ENCODE peak calls at places on chromosome 2, in four cellular contexts. B is PC-3, P is GM23338, L is OCI-LY7. C is an unnamed sample. For H3K9me2, the result is how much of the 10 kb centered on the place peaks cover.

GRCh38 chr2:217966399-217967068 is 36.3 kb downstream of the TNS1 start:
- DNase-seq in B (no peak), P (no peak), L (no peak), C (no peak)

GRCh38 chr2:186551323-186552050 is 38.4 kb upstream of the ITGAV start:
- DNase-seq in B (no peak), P (no peak), L (no peak), C (no peak)

GRCh38 chr2:11753886-11754704 is 7.7 kb downstream of the LPIN1 start:
- DNase-seq in B (peak), P (no peak), L (peak), C (no peak)

GRCh38 chr2:237147317-237147716 is 61.6 kb downstream of the COPS8 start:
- DNase-seq in B (no peak), P (no peak), L (no peak), C (no peak)

GRCh38 chr2:241985986-241986329 is 116.4 kb downstream of the RTP5 start:
- DNase-seq in B (no peak), P (no peak), L (no peak), C (no peak)

GRCh38 chr2:79000008-79000576 is 25.4 kb upstream of the REG3G start:
- DNase-seq in B (no peak), P (no peak), L (no peak), C (no peak)

GRCh38 chr2:64276417-64277095 is 132.3 kb upstream of the PELI1 start:
- DNase-seq in B (peak), P (peak), L (no peak), C (no peak)

GRCh38 chr2:11941201-11942041 is 195.0 kb downstream of the LPIN1 start:
- DNase-seq in B (no peak), P (no peak), L (no peak), C (no peak)

GRCh38 chr2:208937521-208937920 is 486.3 kb upstream of the MAP2 start:
- DNase-seq in B (no peak), P (no peak), L (no peak), C (no peak)

GRCh38 chr2:164606557-164606956 is 14.7 kb downstream of the GRB14 start:
- DNase-seq in B (no peak), P (no peak), L (no peak), C (no peak)

GRCh38 chr2:3299703-3300102 is 77.9 kb downstream of the EIPR1 start:
- DNase-seq in B (no peak), P (no peak), L (no peak), C (no peak)

GRCh38 chr2:6917761-6918421 is 679 bp downstream of the RNF144A start:
- DNase-seq in B (no peak), P (peak), L (no peak), C (peak)

GRCh38 chr2:168254158-168254935 is 7.0 kb upstream of the STK39 start:
- DNase-seq in B (peak), P (no peak), L (no peak), C (no peak)

GRCh38 chr2:41932241-41933034 is 115.4 kb upstream of the PKDCC start:
- DNase-seq in B (no peak), P (no peak), L (no peak), C (peak)

DNA sequence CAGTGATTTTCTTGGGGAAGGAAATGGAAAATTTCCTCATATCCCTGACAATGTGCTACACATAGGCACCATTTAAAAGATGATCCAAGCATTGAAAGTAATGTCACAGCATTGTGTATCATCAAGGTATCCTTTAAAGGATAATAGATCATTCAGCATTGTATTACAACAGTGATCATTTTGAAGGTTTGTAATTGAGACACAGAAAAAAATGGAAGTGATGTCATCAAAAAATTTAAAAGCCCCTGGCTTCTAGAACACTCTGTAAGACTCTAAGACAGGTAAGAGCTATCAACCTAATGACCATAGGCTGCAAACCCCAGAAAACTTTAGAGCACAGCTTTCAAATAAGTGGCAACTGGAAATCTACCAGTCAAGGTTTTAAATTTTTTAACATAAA is 271.4 kb downstream of the ETAA1 start:
- DNase-seq in B (no peak), P (no peak), L (no peak), C (no peak)
- H3K4me3 ChIP-seq in B (no peak), P (no peak), L (no peak), C (no peak)

DNA sequence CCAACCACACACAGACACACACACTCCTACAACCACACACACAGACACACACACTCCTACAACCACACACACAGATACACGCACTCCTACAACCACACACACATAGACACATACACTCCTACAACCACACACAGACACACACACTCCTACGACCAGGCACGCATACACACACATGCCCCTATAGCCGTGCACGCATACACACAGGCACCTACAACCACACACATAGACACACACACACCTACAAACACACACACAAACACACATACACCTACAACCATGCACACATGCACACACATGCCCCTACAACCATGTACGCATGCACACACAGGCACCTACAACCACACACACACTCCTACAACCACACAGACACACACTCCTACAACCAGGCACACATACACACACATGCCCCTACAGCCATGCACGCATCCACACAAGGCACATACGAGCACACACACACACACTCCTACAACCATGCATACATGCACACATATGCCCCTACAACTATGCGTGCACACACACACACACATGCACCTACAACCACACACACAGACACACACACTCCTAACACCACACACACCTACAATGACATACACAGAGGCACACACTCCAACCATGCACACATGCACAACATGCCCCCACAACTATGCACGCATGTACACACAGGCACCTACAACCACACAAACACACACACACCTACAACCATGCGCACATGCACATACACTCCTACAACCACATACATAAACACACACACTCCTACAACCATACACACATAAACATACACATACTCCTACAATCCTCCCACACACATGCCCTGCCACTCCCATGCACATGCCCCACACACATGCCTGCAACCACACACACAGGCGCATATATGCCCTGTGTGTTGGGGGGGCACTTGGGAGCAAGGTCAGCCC is 19.1 kb upstream of the TEX51 start:
- DNase-seq in B (no peak), P (no peak), L (no peak), C (no peak)
- H3K9me2 ChIP-seq in B (under half), P (under half), L (under half), C (under half)

DNA sequence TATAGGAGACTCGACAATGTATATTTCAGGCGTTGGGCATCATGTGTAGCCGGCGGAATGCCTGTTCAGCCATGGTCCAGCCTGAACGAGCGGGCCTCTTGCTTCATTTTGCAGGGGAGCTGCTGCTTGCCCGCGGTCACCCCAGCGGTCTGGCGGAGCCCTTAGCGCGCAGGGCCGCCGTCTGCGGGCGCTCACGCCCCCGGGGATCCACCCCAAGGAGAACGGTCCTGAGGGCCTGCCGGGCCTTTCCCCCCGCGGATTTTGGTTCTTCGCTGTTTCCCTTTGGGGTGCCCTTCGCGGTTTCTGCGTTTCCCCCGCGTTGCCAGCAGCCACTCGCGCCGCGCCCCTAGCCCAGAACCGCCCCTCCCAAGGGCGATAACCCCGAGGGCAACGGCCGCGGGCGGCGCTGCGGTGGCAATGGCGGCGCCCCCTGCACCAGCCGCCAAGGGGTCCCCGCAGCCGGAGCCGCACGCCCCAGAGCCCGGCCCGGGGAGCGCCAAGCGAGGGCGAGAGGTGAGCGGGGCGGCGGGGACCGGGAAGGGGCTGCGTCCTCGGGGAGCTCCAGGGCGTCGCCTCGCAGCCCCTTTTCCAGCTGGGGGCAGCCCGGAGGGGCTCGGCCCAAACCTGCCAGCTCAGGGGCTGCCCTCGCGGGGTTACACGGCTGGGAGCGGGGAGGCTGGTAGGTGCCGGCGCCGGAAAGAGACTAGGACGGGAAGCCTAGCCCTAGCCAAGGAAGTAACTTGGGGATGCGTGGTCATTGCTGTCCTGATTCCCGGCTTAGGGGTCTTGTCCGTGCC is at the start of gene MFSD2B:
- DNase-seq in B (no peak), P (peak), L (no peak), C (no peak)
- H3K4me3 ChIP-seq in B (no peak), P (peak), L (no peak), C (peak)

DNA sequence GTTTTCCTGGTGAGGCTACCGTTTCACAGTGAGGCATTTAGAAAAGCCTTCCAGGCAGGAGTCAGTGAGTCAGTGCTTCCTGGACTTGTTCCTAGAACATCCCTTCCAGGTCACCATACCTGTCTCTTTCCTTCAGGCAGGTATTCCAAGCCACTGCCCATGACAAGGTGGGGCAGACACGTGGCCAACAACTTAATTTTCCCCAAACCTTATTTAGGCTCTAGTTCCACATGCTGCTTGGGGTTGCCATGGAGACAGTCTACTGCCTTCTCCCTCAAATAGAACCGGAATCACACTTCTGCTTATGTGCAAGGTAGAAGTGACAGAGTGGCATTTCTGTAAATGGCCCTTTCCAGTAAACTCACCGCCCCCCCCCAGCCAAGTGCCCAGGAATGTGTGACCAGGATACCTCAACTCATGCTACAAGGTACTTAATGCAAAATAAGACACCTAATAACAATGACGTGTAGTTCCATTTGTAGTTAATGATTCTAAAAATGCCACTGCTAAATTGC is 258.3 kb downstream of the PRKCE start:
- DNase-seq in B (peak), P (no peak), L (peak), C (peak)
- H3K9me2 ChIP-seq in B (under half), P (under half), L (under half), C (under half)

DNA sequence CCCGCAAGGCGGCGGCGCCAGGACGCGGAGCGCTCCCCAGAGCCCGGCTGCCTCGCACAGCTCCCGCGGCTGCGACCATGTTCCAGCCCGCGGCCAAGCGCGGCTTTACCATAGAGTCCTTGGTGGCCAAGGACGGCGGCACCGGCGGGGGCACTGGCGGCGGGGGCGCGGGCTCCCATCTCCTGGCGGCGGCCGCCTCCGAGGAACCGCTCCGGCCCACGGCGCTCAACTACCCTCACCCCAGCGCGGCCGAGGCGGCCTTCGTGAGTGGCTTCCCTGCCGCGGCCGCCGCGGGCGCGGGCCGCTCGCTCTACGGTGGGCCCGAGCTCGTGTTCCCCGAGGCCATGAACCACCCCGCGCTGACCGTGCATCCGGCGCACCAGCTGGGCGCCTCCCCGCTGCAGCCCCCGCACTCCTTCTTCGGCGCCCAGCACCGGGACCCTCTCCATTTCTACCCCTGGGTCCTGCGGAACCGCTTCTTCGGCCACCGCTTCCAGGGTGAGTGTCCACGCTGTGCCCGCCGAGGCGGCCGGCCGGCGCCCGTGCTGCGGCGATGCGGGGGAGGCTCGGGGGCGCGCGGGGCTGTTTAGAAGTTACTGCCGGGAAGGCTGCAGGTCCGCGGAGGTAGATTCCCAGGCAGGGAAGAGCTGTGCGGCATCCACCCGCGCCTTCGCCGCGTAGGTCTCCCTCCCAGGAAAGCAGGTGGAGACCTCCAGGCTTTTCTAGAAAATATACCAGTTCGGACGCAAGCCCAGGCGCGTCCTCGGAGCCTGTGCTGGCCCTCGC is 749 bp downstream of the EMX1 start:
- DNase-seq in B (no peak), P (peak), L (no peak), C (no peak)
- H3K4me3 ChIP-seq in B (peak), P (peak), L (no peak), C (no peak)

GRCh38 chr2:200705305-200705985 is 106.3 kb upstream of the BZW1 start:
- DNase-seq in B (no peak), P (peak), L (peak), C (no peak)

GRCh38 chr2:200702044-200702443 is 109.7 kb upstream of the BZW1 start:
- DNase-seq in B (no peak), P (no peak), L (no peak), C (no peak)

GRCh38 chr2:200702646-200703118 is 109.0 kb upstream of the BZW1 start:
- DNase-seq in B (peak), P (no peak), L (peak), C (peak)

GRCh38 chr2:200703926-200704637 is 107.6 kb upstream of the BZW1 start:
- DNase-seq in B (no peak), P (no peak), L (no peak), C (no peak)

DNA sequence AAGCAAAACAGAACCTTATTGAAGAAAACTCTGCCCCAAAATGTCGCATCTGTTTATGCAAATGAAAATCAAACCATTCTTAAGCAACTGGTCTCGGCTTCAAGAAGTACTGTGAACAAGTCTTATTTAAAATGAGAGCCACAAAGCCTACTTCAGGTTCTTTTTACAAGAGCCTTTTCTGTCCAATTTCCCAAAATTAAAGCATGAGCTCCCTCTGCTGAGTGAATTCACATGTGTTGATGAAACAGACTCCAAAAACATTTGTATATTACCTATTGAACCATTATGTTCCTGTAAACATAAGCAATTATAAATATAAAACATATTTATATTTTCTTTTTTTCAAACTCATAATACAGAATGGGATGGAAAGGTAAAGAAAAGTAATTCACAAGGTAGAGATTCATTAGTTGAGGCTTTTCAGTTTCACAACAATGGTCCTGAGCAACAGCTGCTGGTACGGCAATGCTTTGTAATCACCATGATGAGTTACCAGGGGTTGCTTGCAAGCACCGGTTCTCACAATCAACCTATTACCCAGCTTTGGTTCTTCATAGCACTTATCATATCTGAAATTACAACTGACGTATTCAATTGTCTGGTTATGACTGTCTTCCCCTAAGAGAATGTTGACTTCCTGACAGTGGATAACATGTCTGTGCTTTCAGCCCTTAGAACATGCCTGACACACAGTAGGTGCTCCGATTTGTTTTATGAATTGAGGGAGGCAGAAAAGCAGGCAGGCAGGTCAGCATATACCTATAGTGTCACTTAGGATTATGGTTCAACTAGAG is 108.4 kb upstream of the BZW1 start:
- DNase-seq in B (peak), P (peak), L (peak), C (peak)
- H3K9me2 ChIP-seq in B (under half), P (under half), L (under half), C (under half)

GRCh38 chr2:85755122-85756027 is 1.6 kb downstream of the ATOH8 start:
- DNase-seq in B (no peak), P (no peak), L (no peak), C (no peak)

GRCh38 chr2:85757860-85758259 is 4.1 kb downstream of the ATOH8 start:
- DNase-seq in B (no peak), P (no peak), L (no peak), C (no peak)

GRCh38 chr2:85756195-85756594 is 2.4 kb downstream of the ATOH8 start:
- DNase-seq in B (no peak), P (no peak), L (no peak), C (no peak)

GRCh38 chr2:85758361-85759256 is 4.8 kb downstream of the ATOH8 start:
- DNase-seq in B (no peak), P (no peak), L (no peak), C (no peak)

GRCh38 chr2:85756822-85757435 is 3.1 kb downstream of the ATOH8 start:
- DNase-seq in B (no peak), P (no peak), L (no peak), C (no peak)
- H3K4me3 ChIP-seq in B (no peak), P (no peak), L (no peak), C (no peak)

GRCh38 chr2:157782057-157782845 is 93.9 kb downstream of the ACVR1 start:
- DNase-seq in B (peak), P (peak), L (no peak), C (no peak)
- H3K9me2 ChIP-seq in B (under half), P (under half), L (under half), C (under half)